ENCODE peak calls at places on chromosomes 7 and 10, in six cellular contexts. D, V, X, E, P and R are unnamed samples.

GRCh38 chr10:112271982-112272381 is 11.2 kb upstream of the TECTB start:
- DNase-seq in D (no peak), V (peak; percentile 85), X (no peak), E (peak; percentile 67), P (no peak), R (no peak)

GRCh38 chr7:322111-322671 is 32.2 kb downstream of the FOXL3 start:
- DNase-seq in D (peak; percentile 92), V (peak; percentile 3), X (peak; percentile 18), E (peak; percentile 14), P (peak; percentile 32), R (peak; percentile 63)

GRCh38 chr7:157409753-157410727 is 73.2 kb downstream of the DNAJB6 start:
- DNase-seq in D (no peak), V (no peak), X (no peak), E (no peak), P (no peak), R (no peak)

GRCh38 chr10:42932735-42933453 is 144.0 kb upstream of the RET start:
- DNase-seq in D (no peak), V (no peak), X (no peak), E (no peak), P (no peak), R (no peak)

GRCh38 chr10:113011592-113012374 is 61.7 kb downstream of the TCF7L2 start:
- DNase-seq in D (no peak), V (no peak), X (no peak), E (no peak), P (no peak), R (no peak)

GRCh38 chr7:3922175-3922635 is 621.2 kb downstream of the SDK1 start:
- DNase-seq in D (peak; percentile 3), V (peak; percentile 90), X (peak; percentile 11), E (peak; percentile 97), P (peak; percentile 72), R (peak; percentile 1)

GRCh38 chr7:99422625-99423024 is 13.9 kb downstream of the BUD31 start:
- DNase-seq in D (no peak), V (no peak), X (no peak), E (no peak), P (no peak), R (no peak)

GRCh38 chr10:6145414-6145978 is 56.7 kb downstream of the RBM17 start:
- DNase-seq in D (no peak), V (no peak), X (no peak), E (no peak), P (no peak), R (peak; percentile 38)

GRCh38 chr7:30916255-30916654 is 4.6 kb downstream of the AQP1 start:
- DNase-seq in D (no peak), V (no peak), X (no peak), E (no peak), P (no peak), R (no peak)

GRCh38 chr10:43114743-43115611 is 23.3 kb upstream of the CSGALNACT2 start:
- DNase-seq in D (no peak), V (no peak), X (no peak), E (no peak), P (no peak), R (no peak)

GRCh38 chr10:92265687-92266258 is 25.1 kb downstream of the CPEB3 start:
- DNase-seq in D (no peak), V (no peak), X (no peak), E (no peak), P (no peak), R (peak; percentile 7)

GRCh38 chr10:117439243-117439912 is 64.1 kb upstream of the PDZD8 start:
- DNase-seq in D (no peak), V (peak; percentile 13), X (no peak), E (no peak), P (no peak), R (no peak)

GRCh38 chr7:96250776-96251361 is 71.0 kb downstream of the SLC25A13 start:
- DNase-seq in D (no peak), V (no peak), X (no peak), E (no peak), P (no peak), R (no peak)

GRCh38 chr10:15896654-15897053 is 36.3 kb upstream of the MINDY3 start:
- DNase-seq in D (no peak), V (no peak), X (no peak), E (no peak), P (no peak), R (no peak)

GRCh38 chr10:13706604-13707003 is 119.8 kb downstream of the PRPF18 start:
- DNase-seq in D (no peak), V (no peak), X (no peak), E (peak; percentile 47), P (no peak), R (no peak)

GRCh38 chr10:21926949-21927348 is 76.6 kb downstream of the DNAJC1 start:
- DNase-seq in D (peak; percentile 40), V (peak; percentile 94), X (no peak), E (peak; percentile 91), P (no peak), R (no peak)

GRCh38 chr10:123847686-123848432 is 43.7 kb downstream of the CPXM2 start:
- DNase-seq in D (no peak), V (no peak), X (no peak), E (no peak), P (no peak), R (no peak)

GRCh38 chr7:112223310-112223709 is 16.8 kb downstream of the ZNF277 start:
- DNase-seq in D (no peak), V (no peak), X (no peak), E (no peak), P (no peak), R (no peak)

GRCh38 chr7:27173412-27174076 is 576 bp downstream of the HOXA10 start:
- DNase-seq in D (no peak), V (no peak), X (no peak), E (no peak), P (no peak), R (no peak)

GRCh38 chr10:70756710-70757360 is 28.3 kb downstream of the TBATA start:
- DNase-seq in D (no peak), V (peak; percentile 48), X (no peak), E (peak; percentile 20), P (no peak), R (no peak)

GRCh38 chr7:101882595-101883564 is 65.5 kb downstream of the CUX1 start:
- DNase-seq in D (peak; percentile 93), V (peak; percentile 100), X (no peak), E (peak; percentile 100), P (peak; percentile 98), R (peak; percentile 64)

GRCh38 chr7:142338633-142339501 is 81.0 kb upstream of the PRSS58 start:
- DNase-seq in D (peak; percentile 88), V (peak; percentile 14), X (no peak), E (no peak), P (peak; percentile 48), R (no peak)
- TF ChIP-seq CTCF in D (peak; percentile 76), V (peak; percentile 34), X (peak; percentile 32), E (peak; percentile 14), P (peak; percentile 79), R (peak; percentile 45)

GRCh38 chr7:44110724-44111635 is 6.8 kb downstream of the AEBP1 start:
- DNase-seq in D (no peak), V (no peak), X (no peak), E (no peak), P (no peak), R (no peak)
- H4K20me1 ChIP-seq in D (no peaks in the 10 kb centered on the region), V (no peaks in the 10 kb centered on the region), X (no peaks in the 10 kb centered on the region), E (no peaks in the 10 kb centered on the region), P (no peaks in the 10 kb centered on the region), R (no peaks in the 10 kb centered on the region)

GRCh38 chr7:50849991-50850390 is 67.3 kb upstream of the GRB10 start:
- DNase-seq in D (no peak), V (no peak), X (no peak), E (no peak), P (no peak), R (no peak)
- H3K36me3 ChIP-seq in D (no peaks in the 10 kb centered on the region), V (no peaks in the 10 kb centered on the region), X (no peaks in the 10 kb centered on the region), E (no peaks in the 10 kb centered on the region), P (no peaks in the 10 kb centered on the region), R (no peaks in the 10 kb centered on the region)

GRCh38 chr7:45111298-45112223 is at the start of gene TBRG4:
- DNase-seq in D (peak; percentile 95), V (peak; percentile 91), X (peak; percentile 97), E (peak; percentile 92), P (peak; percentile 89), R (peak; percentile 97)
- TF ChIP-seq CTCF in D (peak; percentile 67), V (peak; percentile 44), X (peak; percentile 44), E (peak; percentile 42), P (peak; percentile 40), R (peak; percentile 77)

DNA sequence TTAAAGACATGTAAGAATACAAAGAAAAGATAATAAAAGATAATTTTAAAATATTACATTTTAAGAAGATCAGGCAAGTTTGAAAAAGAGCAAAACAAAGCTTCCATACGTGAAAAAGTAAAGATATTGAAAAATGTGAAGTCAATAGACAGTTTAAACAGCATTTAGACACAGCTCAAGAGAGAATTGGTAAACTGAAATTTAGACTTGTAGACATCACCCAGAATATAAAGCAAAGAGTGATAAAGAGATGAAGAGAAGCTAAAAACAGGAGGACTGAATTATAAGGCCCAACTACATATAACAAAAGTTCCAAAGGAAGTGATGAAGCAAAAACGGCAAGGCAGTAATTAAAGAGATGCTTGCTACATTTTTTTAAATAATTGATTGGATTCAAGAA is 13.8 kb downstream of the ADAM12 start:
- DNase-seq in D (no peak), V (no peak), X (no peak), E (no peak), P (no peak), R (no peak)
- H4K20me1 ChIP-seq in D (no peaks in the 10 kb centered on the region), V (no peaks in the 10 kb centered on the region), X (no peaks in the 10 kb centered on the region), E (no peaks in the 10 kb centered on the region), P (no peaks in the 10 kb centered on the region), R (no peaks in the 10 kb centered on the region)

GRCh38 chr7:127658979-127659378 is 7.0 kb downstream of the SND1 start:
- DNase-seq in D (no peak), V (no peak), X (no peak), E (no peak), P (no peak), R (no peak)
- H3K36me3 ChIP-seq in D (peaks cover 22% of the 10 kb centered on the region), V (peaks cover 4% of the 10 kb centered on the region), X (peaks cover 25% of the 10 kb centered on the region), E (no peaks in the 10 kb centered on the region), P (peaks cover 29% of the 10 kb centered on the region), R (peaks cover 92% of the 10 kb centered on the region)

DNA sequence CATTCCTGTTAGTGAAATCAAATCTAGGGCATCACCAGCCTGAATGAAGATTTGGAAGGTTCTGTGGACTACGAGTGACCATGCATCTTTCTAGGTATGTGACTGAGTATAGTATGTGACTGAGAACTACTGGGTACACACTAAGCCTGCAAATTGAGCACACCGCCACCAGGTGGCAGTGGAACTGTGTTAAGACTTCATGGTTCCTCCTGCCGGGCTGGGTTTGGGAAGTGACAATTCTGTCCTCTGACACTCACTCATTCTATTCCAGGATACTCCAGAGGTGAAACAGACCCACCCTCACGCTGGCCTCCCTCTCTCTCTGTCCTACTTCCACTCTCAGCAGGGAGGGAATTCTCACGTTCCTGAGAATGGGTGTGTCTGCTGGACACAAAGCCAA is 84.0 kb upstream of the TMEM248 start:
- DNase-seq in D (no peak), V (peak; percentile 34), X (peak; percentile 66), E (peak; percentile 22), P (peak; percentile 26), R (peak; percentile 53)
- TF ChIP-seq CTCF in D (peak; percentile 58), V (peak; percentile 39), X (peak; percentile 70), E (peak; percentile 43), P (peak; percentile 68), R (peak; percentile 75)